ENCODE peak calls at places on chromosomes 3 and 15, in ten cellular contexts. R is stomach; I is fibroblast of mammary gland; H is cardiac muscle cell; V is Calu3; A is CD8-positive, alpha-beta T cell; W is tibial artery; Z is lower lobe of right lung; T is HCT116; K is heart right ventricle. N is an unnamed sample.

GRCh38 chr15:77118787-77119410 is 48.0 kb upstream of the TSPAN3 start:
- DNase-seq in R (peak; percentile 40), T (peak; percentile 36), I (peak; percentile 80), H (peak; percentile 66), W (no peak), K (peak; percentile 60), Z (no peak), A (peak; percentile 20), V (peak; percentile 51), N (peak; percentile 58)

GRCh38 chr3:23246651-23247050 is 43.5 kb downstream of the UBE2E2 start:
- DNase-seq in W (no peak), V (no peak), K (no peak), H (no peak), A (no peak), I (no peak), Z (no peak), R (no peak), T (no peak), N (no peak)

GRCh38 chr3:169660709-169661566 is 2.6 kb downstream of the MECOM start:
- DNase-seq in A (no peak), K (peak; percentile 36), Z (peak; percentile 48), R (peak; percentile 59), W (no peak), I (no peak), T (no peak), V (peak; percentile 40), H (peak; percentile 20), N (peak; percentile 61)

GRCh38 chr3:137163241-137163916 is 205.6 kb downstream of the IL20RB start:
- DNase-seq in V (no peak), Z (no peak), I (no peak), A (no peak), T (no peak), R (no peak), K (peak; percentile 16), H (peak; percentile 61), W (no peak), N (no peak)

GRCh38 chr15:97096303-97096835 is 765.9 kb downstream of the NR2F2 start:
- DNase-seq in A (no peak), I (no peak), H (no peak), V (no peak), R (no peak), K (no peak), T (no peak), W (no peak), Z (no peak), N (no peak)

GRCh38 chr15:68053997-68054657 is at the start of gene PIAS1:
- DNase-seq in W (peak; percentile 96), A (peak; percentile 93), T (peak; percentile 75), K (peak; percentile 93), R (peak; percentile 95), H (peak; percentile 96), Z (peak; percentile 98), V (peak; percentile 98), I (peak; percentile 82), N (peak; percentile 98)

GRCh38 chr15:44441095-44441501 is 13.7 kb downstream of the CTDSPL2 start:
- DNase-seq in W (no peak), H (no peak), R (no peak), A (no peak), Z (no peak), K (no peak), I (no peak), V (no peak), T (no peak), N (no peak)

GRCh38 chr3:188319569-188319968 is 165.6 kb downstream of the LPP start:
- DNase-seq in A (no peak), V (no peak), W (no peak), K (no peak), I (peak; percentile 57), H (no peak), T (no peak), R (no peak), Z (no peak), N (no peak)

GRCh38 chr3:101850327-101851048 is 1.2 kb downstream of the NFKBIZ start:
- DNase-seq in W (no peak), R (no peak), I (peak; percentile 85), A (peak; percentile 40), T (no peak), V (no peak), Z (no peak), H (no peak), K (no peak), N (peak; percentile 52)

GRCh38 chr3:19811689-19812088 is 122.3 kb downstream of the EFHB start:
- DNase-seq in Z (no peak), A (no peak), H (no peak), R (no peak), V (no peak), W (no peak), T (no peak), K (no peak), I (no peak), N (no peak)

GRCh38 chr3:21672303-21672702 is 78.7 kb downstream of the ZNF385D start:
- DNase-seq in T (no peak), Z (no peak), H (no peak), V (peak; percentile 3), A (no peak), W (no peak), I (peak; percentile 100), K (no peak), R (no peak), N (no peak)

GRCh38 chr15:26702381-26702780 is 70.5 kb downstream of the GABRB3 start:
- DNase-seq in T (no peak), I (no peak), Z (no peak), R (no peak), K (no peak), V (no peak), H (no peak), A (no peak), W (no peak), N (no peak)

GRCh38 chr3:7489417-7489816 is 628.5 kb downstream of the GRM7 start:
- DNase-seq in Z (no peak), T (no peak), H (no peak), V (no peak), W (no peak), K (no peak), R (no peak), A (no peak), I (no peak), N (no peak)

GRCh38 chr15:100464256-100464655 is 64.5 kb downstream of the CERS3 start:
- DNase-seq in Z (no peak), K (no peak), I (no peak), T (no peak), W (no peak), R (no peak), H (no peak), V (no peak), A (no peak), N (no peak)

GRCh38 chr3:31960793-31961431 is 20.1 kb downstream of the OSBPL10 start:
- DNase-seq in V (peak; percentile 27), R (no peak), W (no peak), K (no peak), A (no peak), T (peak; percentile 40), I (peak; percentile 69), H (no peak), Z (no peak), N (peak; percentile 19)

GRCh38 chr15:77527831-77528231 is 104.9 kb downstream of the LINGO1 start:
- DNase-seq in I (no peak), H (no peak), A (no peak), R (no peak), T (no peak), W (peak; percentile 57), V (no peak), Z (peak; percentile 30), K (no peak), N (no peak)

GRCh38 chr3:120442975-120443517 is 7.7 kb downstream of the FSTL1 start:
- DNase-seq in A (no peak), Z (no peak), R (no peak), H (peak; percentile 23), W (no peak), I (no peak), K (no peak), T (no peak), V (no peak), N (no peak)
- TF ChIP-seq CTCF in A (no peak), Z (no peak), R (no peak), H (peak; percentile 41), W (no peak), I (peak; percentile 33), K (peak; percentile 31), T (peak; percentile 12), V (peak; percentile 16), N (no peak)

DNA sequence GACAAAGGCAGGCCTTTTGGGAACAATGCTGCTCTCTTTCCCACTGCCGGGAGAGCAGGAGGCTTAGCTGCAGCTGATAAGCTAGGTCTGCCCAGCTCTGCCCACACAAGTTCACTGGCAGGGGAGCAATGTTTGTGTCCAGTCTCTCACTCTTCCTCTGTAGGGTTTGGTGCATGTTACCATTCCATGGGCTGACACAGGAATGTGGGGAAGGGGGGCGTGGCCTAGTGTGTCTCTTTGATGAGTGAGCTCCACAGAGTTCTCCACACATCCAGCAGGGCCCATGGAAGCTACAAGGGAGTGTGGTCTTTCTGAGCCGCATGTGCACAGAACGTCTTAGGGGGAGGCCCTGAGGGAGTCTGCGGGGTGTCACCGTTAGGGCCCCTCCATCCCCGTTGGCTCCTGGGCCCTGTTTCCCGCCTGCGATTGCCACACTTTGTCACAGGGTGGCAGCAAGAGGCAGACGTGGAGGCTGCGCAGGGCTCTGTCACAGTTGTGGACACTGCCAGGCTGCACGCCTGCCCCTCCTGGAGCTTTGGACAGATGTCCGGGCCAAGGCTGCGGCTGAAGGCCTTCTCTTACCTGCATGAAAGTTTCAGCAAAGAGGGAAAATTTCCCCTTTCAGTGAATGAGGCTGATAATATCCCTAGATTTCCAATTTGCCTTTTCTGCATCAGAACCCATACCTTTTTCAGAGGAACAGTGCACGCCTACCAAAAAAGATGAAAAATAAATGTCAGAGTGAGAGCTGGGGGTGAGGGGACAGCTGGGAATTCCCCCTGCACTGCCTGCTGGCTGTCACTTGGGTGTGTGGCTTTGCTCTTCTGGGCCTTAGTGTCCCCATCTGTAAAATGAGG is 24.3 kb downstream of the CACNA2D3 start:
- DNase-seq in T (peak; percentile 4), A (no peak), Z (peak; percentile 64), R (peak; percentile 67), K (peak; percentile 31), H (peak; percentile 70), I (no peak), V (peak; percentile 63), W (no peak), N (peak; percentile 44)
- TF ChIP-seq CTCF in T (peak; percentile 36), A (no peak), Z (peak; percentile 59), R (no peak), K (peak; percentile 73), H (peak; percentile 65), I (peak; percentile 18), V (peak; percentile 47), W (peak; percentile 39), N (peak; percentile 53)

DNA sequence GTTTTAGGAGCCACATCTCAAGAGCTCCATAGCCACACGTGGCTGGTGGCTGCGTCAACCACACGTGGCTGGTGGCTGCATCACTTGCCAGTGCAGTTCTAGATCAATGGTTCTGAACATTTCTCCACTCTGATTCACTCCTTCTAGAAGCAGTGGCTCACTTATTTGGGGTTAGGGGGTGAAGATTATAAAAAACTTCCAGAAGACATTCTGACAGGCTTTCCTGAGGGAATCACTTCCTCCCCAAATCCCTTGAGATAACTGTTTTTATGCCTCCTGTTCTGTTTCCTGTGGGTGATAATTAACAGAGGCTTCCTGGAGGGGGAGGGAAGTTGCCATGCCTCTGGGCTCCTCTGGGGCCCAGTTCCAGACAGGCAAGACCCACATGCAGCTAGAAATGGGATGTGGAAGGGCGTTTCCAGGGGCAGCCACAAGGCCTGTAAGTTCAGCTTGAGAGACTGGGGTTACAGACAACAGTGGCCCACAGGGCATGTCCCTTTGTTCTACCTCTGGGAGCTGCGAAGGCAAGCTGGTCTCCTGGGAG is 23.6 kb downstream of the HEG1 start:
- DNase-seq in H (no peak), T (no peak), A (no peak), R (no peak), Z (no peak), K (no peak), I (peak; percentile 62), V (no peak), W (no peak), N (no peak)
- TF ChIP-seq CTCF in H (no peak), T (no peak), A (no peak), R (no peak), Z (no peak), K (no peak), I (no peak), V (no peak), W (no peak), N (no peak)

GRCh38 chr15:58185439-58185838 is 47.3 kb downstream of the AQP9 start:
- DNase-seq in H (no peak), Z (no peak), T (no peak), I (peak; percentile 73), V (no peak), R (no peak), W (no peak), A (no peak), K (no peak), N (peak; percentile 7)
- TF ChIP-seq CTCF in H (peak; percentile 22), Z (no peak), T (no peak), I (peak; percentile 66), V (no peak), R (no peak), W (no peak), A (no peak), K (no peak), N (no peak)

N was measured in GM20000.